ENCODE peak calls at places on chromosomes 4 and X, in four cellular contexts. X is endothelial cell; K is CD8-positive, alpha-beta T cell; Q is NCI-H774. R is an unnamed sample.

GRCh38 chr4:141020801-141021261 is 112.4 kb downstream of the RNF150 start:
- DNase-seq in X (no peak), Q (no peak), K (no peak), R (no peak)

GRCh38 chr4:7166981-7167700 is 25.2 kb upstream of the SORCS2 start:
- DNase-seq in Q (no peak), K (no peak), X (no peak), R (no peak)

GRCh38 chr4:111854494-111855087 is 290.7 kb upstream of the FAM241A start:
- DNase-seq in K (no peak), Q (no peak), X (peak; percentile 46), R (peak; percentile 71)

GRCh38 chrX:100685284-100685996 is 41.4 kb downstream of the SRPX2 start:
- DNase-seq in K (peak; percentile 48), Q (peak; percentile 30), X (peak; percentile 67), R (peak; percentile 81)

GRCh38 chr4:123120473-123120872 is 198.1 kb upstream of the NUDT6 start:
- DNase-seq in Q (no peak), X (no peak), K (no peak), R (no peak)

GRCh38 chrX:24720036-24720435 is 26.3 kb downstream of the POLA1 start:
- DNase-seq in X (no peak), Q (no peak), K (no peak), R (no peak)

GRCh38 chr4:37892641-37893040 is 1.8 kb downstream of the TBC1D1 start:
- DNase-seq in X (no peak), Q (no peak), K (peak; percentile 46), R (no peak)

GRCh38 chr4:113499696-113500095 is 261.8 kb downstream of the CAMK2D start:
- DNase-seq in X (no peak), K (no peak), Q (no peak), R (no peak)

GRCh38 chr4:3768842-3769641 is 2.9 kb downstream of the ADRA2C start:
- DNase-seq in Q (no peak), K (no peak), X (no peak), R (no peak)

GRCh38 chrX:135411893-135412292 is 9.9 kb upstream of the SMIM10L2A start:
- DNase-seq in K (no peak), X (no peak), Q (no peak), R (no peak)

GRCh38 chrX:100512471-100512870 is 72.3 kb upstream of the TNMD start:
- DNase-seq in X (no peak), Q (no peak), K (no peak), R (peak; percentile 2)

GRCh38 chr4:108543359-108543968 is 76.9 kb upstream of the RPL34 start:
- DNase-seq in K (no peak), Q (no peak), X (no peak), R (peak; percentile 3)

GRCh38 chr4:88054229-88054628 is 46.8 kb downstream of the PKD2 start:
- DNase-seq in Q (no peak), K (no peak), X (no peak), R (no peak)

GRCh38 chr4:13294961-13295605 is 189.1 kb downstream of the RAB28 start:
- DNase-seq in Q (no peak), K (no peak), X (no peak), R (peak; percentile 12)

GRCh38 chr4:150152764-150153163 is 74.5 kb downstream of the DCLK2 start:
- DNase-seq in X (no peak), Q (no peak), K (no peak), R (no peak)

GRCh38 chr4:183610033-183610432 is 49.0 kb downstream of the RWDD4 start:
- DNase-seq in Q (no peak), X (no peak), K (no peak), R (no peak)

GRCh38 chrX:46686003-46686645 is 72.8 kb downstream of the SLC9A7 start:
- DNase-seq in K (peak; percentile 20), Q (no peak), X (peak; percentile 11), R (peak; percentile 42)

GRCh38 chr4:7124643-7125442 is 57.0 kb upstream of the GRPEL1 start:
- DNase-seq in K (no peak), X (no peak), Q (no peak), R (peak; percentile 56)

GRCh38 chrX:12526296-12526695 is 264.9 kb upstream of the PRPS2 start:
- DNase-seq in X (no peak), Q (no peak), K (no peak), R (peak; percentile 7)

GRCh38 chr4:169103966-169104412 is 93.9 kb upstream of the CBR4 start:
- DNase-seq in Q (no peak), K (no peak), X (no peak), R (peak; percentile 95)

GRCh38 chr4:55181606-55182005 is 56.2 kb upstream of the KDR start:
- DNase-seq in K (no peak), Q (no peak), X (no peak), R (no peak)

GRCh38 chr4:6333301-6334202 is 63.9 kb downstream of the WFS1 start:
- DNase-seq in K (no peak), X (no peak), Q (no peak), R (peak; percentile 10)

GRCh38 chrX:112630187-112630586 is 49.6 kb downstream of the LHFPL1 start:
- DNase-seq in X (no peak), K (no peak), Q (no peak), R (no peak)

GRCh38 chrX:40418413-40419195 is 162.2 kb upstream of the ATP6AP2 start:
- DNase-seq in Q (no peak), X (no peak), K (peak; percentile 10), R (no peak)

GRCh38 chrX:136039485-136039884 is 54.2 kb downstream of the SLC9A6 start:
- DNase-seq in X (no peak), K (no peak), Q (no peak), R (no peak)